ENCODE peak calls at places on chromosomes 7 and 10, in five cellular contexts. One of them, this sample, is unnamed.

GRCh38 chr10:118594392-118595063 is 920 bp downstream of the PRLHR start:
- DNase-seq in GM12878: no peak
- DNase-seq in K562: peak; percentile 22
- DNase-seq in endothelial cell of umbilical vein: peak; percentile 35
- DNase-seq in HCT116: no peak
- DNase-seq in this sample: no peak

GRCh38 chr10:124474502-124475070 is 13.0 kb downstream of the LHPP start:
- DNase-seq in endothelial cell of umbilical vein: no peak
- DNase-seq in HCT116: no peak
- DNase-seq in K562: no peak
- DNase-seq in GM12878: no peak
- DNase-seq in this sample: no peak

GRCh38 chr10:103053659-103054581 is 135.8 kb downstream of the CNNM2 start:
- DNase-seq in GM12878: peak; percentile 55
- DNase-seq in HCT116: no peak
- DNase-seq in K562: peak; percentile 45
- DNase-seq in endothelial cell of umbilical vein: peak; percentile 57
- DNase-seq in this sample: no peak

GRCh38 chr10:113879691-113880090 is 25.2 kb downstream of the NHLRC2 start:
- DNase-seq in GM12878: peak; percentile 48
- DNase-seq in endothelial cell of umbilical vein: peak; percentile 13
- DNase-seq in K562: no peak
- DNase-seq in HCT116: no peak
- DNase-seq in this sample: no peak

GRCh38 chr7:138892016-138892630 is 89.1 kb downstream of the KIAA1549 start:
- DNase-seq in GM12878: no peak
- DNase-seq in endothelial cell of umbilical vein: peak; percentile 17
- DNase-seq in HCT116: no peak
- DNase-seq in K562: no peak
- DNase-seq in this sample: no peak

GRCh38 chr10:129057856-129058663 is 409.0 kb upstream of the MGMT start:
- DNase-seq in K562: no peak
- DNase-seq in HCT116: no peak
- DNase-seq in endothelial cell of umbilical vein: no peak
- DNase-seq in GM12878: peak; percentile 40
- DNase-seq in this sample: no peak

GRCh38 chr10:26799342-26799741 is 61.4 kb downstream of the ABI1 start:
- DNase-seq in HCT116: no peak
- DNase-seq in K562: no peak
- DNase-seq in GM12878: peak; percentile 60
- DNase-seq in endothelial cell of umbilical vein: peak; percentile 79
- DNase-seq in this sample: no peak

GRCh38 chr10:114308470-114309110 is 69.5 kb downstream of the VWA2 start:
- DNase-seq in HCT116: no peak
- DNase-seq in GM12878: no peak
- DNase-seq in endothelial cell of umbilical vein: no peak
- DNase-seq in K562: no peak
- DNase-seq in this sample: no peak

GRCh38 chr10:33337335-33337854 is 2.9 kb upstream of the NRP1 start:
- DNase-seq in K562: no peak
- DNase-seq in HCT116: no peak
- DNase-seq in endothelial cell of umbilical vein: no peak
- DNase-seq in GM12878: no peak
- DNase-seq in this sample: no peak

DNA sequence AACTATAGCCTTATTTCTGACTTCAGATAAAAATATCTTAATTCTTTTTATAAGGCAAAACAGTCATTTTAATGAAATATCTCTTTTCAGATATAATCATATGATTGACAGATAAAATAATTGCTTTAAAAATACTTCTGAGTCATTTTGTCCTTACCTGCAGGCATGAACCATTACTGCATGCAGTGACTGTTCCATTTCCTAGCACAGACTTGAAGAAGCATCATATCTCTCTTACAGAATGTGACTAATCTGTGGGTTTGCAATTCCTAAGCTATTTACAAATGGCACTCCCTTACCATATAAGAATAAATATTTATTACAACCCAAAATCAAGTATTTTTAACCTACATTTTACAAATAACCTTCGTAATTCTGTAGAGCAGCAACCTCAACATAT is 120.7 kb downstream of the SRPK2 start:
- DNase-seq in K562: no peak
- DNase-seq in HCT116: no peak
- DNase-seq in endothelial cell of umbilical vein: no peak
- DNase-seq in GM12878: no peak
- DNase-seq in this sample: no peak
- H3K9ac ChIP-seq in K562: no peak overlapping the region
- H3K9ac ChIP-seq in HCT116: no peak overlapping the region
- H3K9ac ChIP-seq in endothelial cell of umbilical vein: no peak overlapping the region
- H3K9ac ChIP-seq in GM12878: peak overlapping the region; percentile 68
- H3K9ac ChIP-seq in this sample: peak overlapping the region; percentile 82

DNA sequence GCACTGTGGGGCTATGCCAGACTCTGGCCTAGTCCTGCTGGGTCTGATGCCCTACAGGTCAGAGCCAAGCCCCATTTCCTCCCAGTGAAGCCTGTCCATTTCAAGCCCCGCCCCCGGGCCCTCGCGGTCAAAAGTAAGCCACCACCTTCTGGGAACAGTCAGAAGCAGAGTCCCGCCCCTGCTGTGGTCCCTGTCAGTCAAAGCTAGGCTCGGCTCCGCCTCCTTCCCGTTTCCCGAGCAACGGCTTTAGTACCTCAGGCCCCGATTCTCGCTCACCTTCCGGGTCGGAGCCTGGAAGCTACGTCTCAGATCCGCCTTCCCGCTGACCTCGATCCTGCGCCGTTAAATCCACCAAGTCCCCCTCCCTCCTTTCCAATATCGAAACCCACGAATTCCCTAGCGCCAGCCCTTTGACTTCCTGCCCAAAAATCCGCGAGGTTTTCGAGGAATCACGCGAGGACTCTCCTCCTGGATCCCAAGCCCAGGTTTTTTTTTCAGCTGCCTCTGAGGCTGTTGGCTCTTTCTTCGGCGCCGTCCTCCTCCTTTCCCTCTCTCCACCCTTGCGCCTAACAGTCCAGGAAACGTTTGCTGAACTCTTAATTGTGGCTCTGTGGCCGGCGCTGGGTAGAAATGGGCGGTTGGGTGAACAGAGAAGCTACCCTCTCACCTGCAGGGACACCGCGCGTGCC is 11.8 kb downstream of the SFXN3 start:
- DNase-seq in GM12878: peak; percentile 83
- DNase-seq in HCT116: peak; percentile 97
- DNase-seq in K562: peak; percentile 93
- DNase-seq in endothelial cell of umbilical vein: peak; percentile 97
- DNase-seq in this sample: no peak
- TF ChIP-seq EZH2 in GM12878: no peak
- TF ChIP-seq EZH2 in HCT116: no peak
- TF ChIP-seq EZH2 in K562: no peak
- TF ChIP-seq EZH2 in endothelial cell of umbilical vein: no peak
- TF ChIP-seq EZH2 in this sample: no peak

GRCh38 chr7:38660427-38661099 is 29.4 kb upstream of the AMPH start:
- DNase-seq in HCT116: peak; percentile 27
- DNase-seq in GM12878: no peak
- DNase-seq in K562: peak; percentile 48
- DNase-seq in endothelial cell of umbilical vein: peak; percentile 45
- DNase-seq in this sample: no peak

GRCh38 chr7:38669965-38670520 is 38.9 kb upstream of the AMPH start:
- DNase-seq in HCT116: no peak
- DNase-seq in GM12878: no peak
- DNase-seq in K562: no peak
- DNase-seq in endothelial cell of umbilical vein: no peak
- DNase-seq in this sample: no peak

GRCh38 chr7:38659931-38660330 is 28.8 kb upstream of the AMPH start:
- DNase-seq in K562: no peak
- DNase-seq in endothelial cell of umbilical vein: no peak
- DNase-seq in GM12878: no peak
- DNase-seq in HCT116: no peak
- DNase-seq in this sample: no peak

GRCh38 chr7:38664972-38665371 is 33.8 kb upstream of the AMPH start:
- DNase-seq in GM12878: no peak
- DNase-seq in endothelial cell of umbilical vein: no peak
- DNase-seq in K562: no peak
- DNase-seq in HCT116: no peak
- DNase-seq in this sample: no peak
- TF ChIP-seq POLR2AphosphoS5 in GM12878: no peak
- TF ChIP-seq POLR2AphosphoS5 in endothelial cell of umbilical vein: no peak
- TF ChIP-seq POLR2AphosphoS5 in K562: no peak
- TF ChIP-seq POLR2AphosphoS5 in HCT116: no peak
- TF ChIP-seq POLR2AphosphoS5 in this sample: no peak

GRCh38 chr7:140585333-140585732 is 55.3 kb downstream of the DENND2A start:
- DNase-seq in HCT116: no peak
- DNase-seq in endothelial cell of umbilical vein: no peak
- DNase-seq in GM12878: no peak
- DNase-seq in K562: no peak
- DNase-seq in this sample: no peak

GRCh38 chr7:140576589-140576988 is 64.0 kb downstream of the DENND2A start:
- DNase-seq in GM12878: no peak
- DNase-seq in HCT116: no peak
- DNase-seq in K562: no peak
- DNase-seq in endothelial cell of umbilical vein: no peak
- DNase-seq in this sample: no peak

GRCh38 chr7:140586517-140586916 is 54.1 kb downstream of the DENND2A start:
- DNase-seq in K562: no peak
- DNase-seq in HCT116: no peak
- DNase-seq in GM12878: no peak
- DNase-seq in endothelial cell of umbilical vein: no peak
- DNase-seq in this sample: no peak

GRCh38 chr7:140577656-140578055 is 63.0 kb downstream of the DENND2A start:
- DNase-seq in HCT116: no peak
- DNase-seq in endothelial cell of umbilical vein: no peak
- DNase-seq in K562: no peak
- DNase-seq in GM12878: no peak
- DNase-seq in this sample: no peak

DNA sequence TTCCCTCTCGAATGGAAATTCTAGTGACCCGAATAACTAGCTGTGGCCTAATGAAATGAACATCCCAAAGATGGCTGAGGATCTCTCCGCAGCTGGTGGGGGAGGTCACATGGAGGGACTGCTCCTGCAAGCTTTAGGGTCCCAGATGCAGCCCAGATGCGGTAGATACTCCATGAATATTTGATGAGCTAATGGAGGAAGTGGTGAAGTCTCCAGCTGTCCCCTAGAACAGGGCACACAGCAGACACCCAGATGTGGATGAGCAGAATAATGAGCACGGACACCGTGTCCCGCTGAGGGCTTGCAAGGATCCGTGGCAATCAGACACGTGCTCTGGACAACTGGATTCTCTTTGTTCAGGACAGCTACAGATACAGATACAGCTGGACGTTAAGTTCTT is 59.2 kb downstream of the DENND2A start:
- DNase-seq in K562: no peak
- DNase-seq in HCT116: no peak
- DNase-seq in GM12878: no peak
- DNase-seq in endothelial cell of umbilical vein: no peak
- DNase-seq in this sample: no peak
- H3K9ac ChIP-seq in K562: no peak overlapping the region
- H3K9ac ChIP-seq in HCT116: no peak overlapping the region
- H3K9ac ChIP-seq in GM12878: no peak overlapping the region
- H3K9ac ChIP-seq in endothelial cell of umbilical vein: no peak overlapping the region
- H3K9ac ChIP-seq in this sample: no peak overlapping the region

GRCh38 chr7:27130540-27131389 is at the start of gene HOXA4:
- DNase-seq in endothelial cell of umbilical vein: peak; percentile 89
- DNase-seq in GM12878: no peak
- DNase-seq in K562: no peak
- DNase-seq in HCT116: no peak
- DNase-seq in this sample: no peak

GRCh38 chr7:27128034-27128433 is 2.5 kb downstream of the HOXA4 start:
- DNase-seq in endothelial cell of umbilical vein: no peak
- DNase-seq in GM12878: no peak
- DNase-seq in HCT116: no peak
- DNase-seq in K562: no peak
- DNase-seq in this sample: no peak

GRCh38 chr7:27126596-27127327 is 3.8 kb downstream of the HOXA4 start:
- DNase-seq in endothelial cell of umbilical vein: no peak
- DNase-seq in GM12878: no peak
- DNase-seq in HCT116: no peak
- DNase-seq in K562: no peak
- DNase-seq in this sample: no peak

GRCh38 chr7:27129729-27130539 is 623 bp downstream of the HOXA4 start:
- DNase-seq in endothelial cell of umbilical vein: peak; percentile 36
- DNase-seq in K562: no peak
- DNase-seq in HCT116: no peak
- DNase-seq in GM12878: no peak
- DNase-seq in this sample: no peak

GRCh38 chr7:27128776-27129728 is 1.5 kb downstream of the HOXA4 start:
- DNase-seq in K562: no peak
- DNase-seq in GM12878: no peak
- DNase-seq in HCT116: no peak
- DNase-seq in endothelial cell of umbilical vein: no peak
- DNase-seq in this sample: no peak
- TF ChIP-seq EZH2 in K562: no peak
- TF ChIP-seq EZH2 in GM12878: no peak
- TF ChIP-seq EZH2 in HCT116: no peak
- TF ChIP-seq EZH2 in endothelial cell of umbilical vein: no peak
- TF ChIP-seq EZH2 in this sample: peak; percentile 8

GRCh38 chr7:12674861-12675260 is 12.6 kb upstream of the ARL4A start:
- DNase-seq in GM12878: no peak
- DNase-seq in HCT116: no peak
- DNase-seq in K562: peak; percentile 32
- DNase-seq in endothelial cell of umbilical vein: peak; percentile 50
- DNase-seq in this sample: no peak

GRCh38 chr7:12670759-12671545 is 16.5 kb upstream of the ARL4A start:
- DNase-seq in endothelial cell of umbilical vein: no peak
- DNase-seq in HCT116: no peak
- DNase-seq in GM12878: no peak
- DNase-seq in K562: no peak
- DNase-seq in this sample: no peak

GRCh38 chr7:12674053-12674452 is 13.4 kb upstream of the ARL4A start:
- DNase-seq in K562: no peak
- DNase-seq in GM12878: no peak
- DNase-seq in endothelial cell of umbilical vein: no peak
- DNase-seq in HCT116: no peak
- DNase-seq in this sample: no peak

DNA sequence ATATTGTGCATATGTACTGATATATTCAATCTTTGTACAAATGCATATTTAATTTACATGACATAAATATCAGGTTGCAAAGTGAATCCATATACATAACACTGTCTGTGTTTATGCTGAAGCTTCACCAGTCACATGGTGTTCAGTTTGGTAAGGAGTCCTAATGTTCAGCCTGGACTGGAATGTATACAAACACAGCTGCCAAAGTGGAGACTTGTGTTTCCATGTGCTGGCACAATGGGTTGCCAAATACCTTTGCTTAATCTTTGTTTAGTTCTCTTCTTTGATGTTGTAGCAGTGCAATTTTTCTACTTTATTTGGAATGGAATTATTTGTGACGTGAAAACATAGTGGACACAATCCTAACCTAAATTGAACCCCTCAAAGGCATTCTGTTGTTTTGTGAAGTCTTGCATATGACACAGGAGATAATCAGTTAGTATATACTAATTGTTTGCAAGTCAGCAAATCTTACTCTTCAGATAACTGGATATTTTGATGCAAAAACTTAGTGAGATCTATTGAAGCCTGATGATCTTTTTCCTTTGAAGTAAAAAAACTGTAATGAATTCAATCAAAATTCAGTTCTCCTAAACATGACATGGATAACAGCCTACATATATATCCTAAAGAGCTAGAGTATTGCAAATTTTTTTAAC is 17.2 kb upstream of the ARL4A start:
- DNase-seq in GM12878: no peak
- DNase-seq in endothelial cell of umbilical vein: no peak
- DNase-seq in HCT116: no peak
- DNase-seq in K562: no peak
- DNase-seq in this sample: no peak
- TF ChIP-seq POLR2AphosphoS5 in GM12878: no peak
- TF ChIP-seq POLR2AphosphoS5 in endothelial cell of umbilical vein: no peak
- TF ChIP-seq POLR2AphosphoS5 in HCT116: no peak
- TF ChIP-seq POLR2AphosphoS5 in K562: no peak
- TF ChIP-seq POLR2AphosphoS5 in this sample: no peak

This sample was measured in SK-N-MC.